ENCODE peak calls at places on chromosomes 4 and X, in six cellular contexts. I is body of pancreas; X is effector memory CD4-positive, alpha-beta T cell; E is RWPE2; G is heart right ventricle; A is esophagus muscularis mucosa. C is an unnamed sample.

GRCh38 chrX:2974946-2975345 is 31.4 kb upstream of the ARSH start:
- DNase-seq in I (no peak), X (no peak), E (no peak), G (no peak), A (no peak), C (no peak)

GRCh38 chr4:3667258-3667657 is 98.9 kb upstream of the ADRA2C start:
- DNase-seq in I (no peak), X (no peak), E (no peak), G (no peak), A (no peak), C (no peak)

GRCh38 chrX:71256051-71256450 is 2.1 kb upstream of the ZMYM3 start:
- DNase-seq in I (no peak), X (no peak), E (no peak), G (no peak), A (no peak), C (no peak)

GRCh38 chrX:2635366-2635765 is 55.7 kb upstream of the CD99 start:
- DNase-seq in I (no peak), X (no peak), E (no peak), G (no peak), A (no peak), C (no peak)

GRCh38 chrX:20260885-20261284 is 5.8 kb downstream of the RPS6KA3 start:
- DNase-seq in I (no peak), X (no peak), E (no peak), G (no peak), A (no peak), C (no peak)

GRCh38 chr4:109998867-109999303 is 86.2 kb downstream of the EGF start:
- DNase-seq in I (no peak), X (peak; percentile 9), E (no peak), G (peak; percentile 20), A (no peak), C (peak; percentile 77)

GRCh38 chrX:24202465-24203031 is 53.0 kb downstream of the ZFX start:
- DNase-seq in I (no peak), X (no peak), E (no peak), G (no peak), A (no peak), C (no peak)

GRCh38 chr4:26573389-26573794 is 10.5 kb upstream of the TBC1D19 start:
- DNase-seq in I (no peak), X (no peak), E (no peak), G (no peak), A (no peak), C (no peak)

GRCh38 chr4:109787807-109788206 is 14.0 kb downstream of the CFI start:
- DNase-seq in I (no peak), X (no peak), E (no peak), G (no peak), A (no peak), C (no peak)

GRCh38 chr4:126071346-126072333 is 756.9 kb downstream of the FAT4 start:
- DNase-seq in I (peak; percentile 60), X (no peak), E (no peak), G (no peak), A (no peak), C (no peak)

GRCh38 chr4:42655921-42656735 is 777 bp downstream of the ATP8A1 start:
- DNase-seq in I (peak; percentile 39), X (peak; percentile 3), E (no peak), G (peak; percentile 39), A (no peak), C (peak; percentile 56)

GRCh38 chrX:9149831-9150230 is 115.9 kb upstream of the FAM9B start:
- DNase-seq in I (no peak), X (no peak), E (no peak), G (no peak), A (no peak), C (no peak)

GRCh38 chrX:41167888-41168287 is 82.6 kb downstream of the USP9X start:
- DNase-seq in I (no peak), X (no peak), E (no peak), G (no peak), A (no peak), C (no peak)

DNA sequence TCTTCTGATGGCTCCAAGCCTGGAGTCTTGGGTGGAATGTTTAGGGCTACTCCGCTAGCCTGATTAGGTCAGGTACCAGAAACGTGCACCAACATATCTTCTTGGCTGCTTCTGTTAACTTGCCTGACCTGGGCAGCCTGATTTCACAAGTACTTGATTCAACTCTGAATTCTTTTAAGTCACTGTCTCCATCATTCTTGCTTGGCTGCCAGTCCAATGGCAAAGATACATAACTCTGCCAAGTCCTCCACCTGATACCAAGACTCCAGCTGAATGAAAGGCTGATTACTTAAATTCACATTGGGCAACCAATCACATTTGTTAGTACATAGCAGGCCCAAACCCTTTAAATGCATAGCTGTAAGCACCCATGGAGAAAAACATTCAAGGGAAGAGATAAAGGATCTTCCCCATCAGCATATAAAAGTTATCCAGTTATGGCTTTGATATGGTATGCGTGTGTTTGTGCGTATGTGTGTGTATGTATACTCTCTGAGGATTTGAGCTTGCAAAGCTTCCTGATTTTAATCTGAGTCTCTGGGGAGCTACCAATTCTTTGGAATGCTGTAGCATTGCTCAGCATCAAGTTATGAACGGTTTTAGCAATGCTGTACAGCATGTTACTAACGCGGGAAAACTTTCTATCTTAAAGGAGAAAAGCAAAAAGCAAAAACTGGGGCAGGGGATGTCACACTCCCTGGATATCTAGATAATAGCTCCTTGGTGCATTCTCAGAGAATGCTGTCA is 917.2 kb downstream of the DMD start:
- DNase-seq in I (no peak), X (no peak), E (no peak), G (peak; percentile 3), A (no peak), C (no peak)
- H3K4me1 ChIP-seq in I (no peaks in the 10 kb centered on the region), X (no peaks in the 10 kb centered on the region), E (no peaks in the 10 kb centered on the region), G (no peaks in the 10 kb centered on the region), A (no peaks in the 10 kb centered on the region), C (no peaks in the 10 kb centered on the region)

DNA sequence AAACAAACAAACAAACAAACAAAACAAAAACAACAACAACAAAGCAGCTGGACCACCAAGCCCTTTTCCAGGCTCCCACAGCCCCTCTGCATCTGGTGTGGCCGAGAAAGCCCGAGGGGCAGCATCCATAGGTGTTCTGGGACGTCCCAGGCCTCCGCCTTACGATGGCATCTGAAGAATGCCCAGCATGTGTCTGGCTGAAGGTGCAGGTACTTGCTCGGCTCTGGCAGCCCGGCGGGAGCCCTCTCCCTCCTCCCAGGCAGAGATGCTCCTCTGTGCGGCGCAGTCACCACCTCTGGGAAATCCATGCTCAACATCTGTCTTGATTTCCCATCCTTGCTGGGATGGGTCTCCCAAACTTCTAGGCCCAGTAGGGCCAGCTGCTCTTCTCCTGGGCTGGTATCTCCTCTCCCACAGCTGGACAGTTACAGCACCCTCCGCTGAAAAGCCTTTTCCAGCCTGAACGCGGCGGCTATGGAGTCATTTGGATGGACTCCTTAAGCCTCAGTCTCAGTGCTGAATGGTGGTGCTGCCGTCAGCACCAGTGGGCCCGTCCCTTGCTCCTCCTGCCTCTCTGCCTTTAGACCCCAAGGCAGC is 4.3 kb downstream of the PSAPL1 start:
- DNase-seq in I (peak; percentile 12), X (no peak), E (peak; percentile 83), G (no peak), A (no peak), C (peak; percentile 49)
- H3K4me1 ChIP-seq in I (no peaks in the 10 kb centered on the region), X (no peaks in the 10 kb centered on the region), E (peaks cover 32% of the 10 kb centered on the region), G (no peaks in the 10 kb centered on the region), A (peaks cover 41% of the 10 kb centered on the region), C (peaks cover 34% of the 10 kb centered on the region)

GRCh38 chrX:40083979-40084359 is 13.8 kb downstream of the BCOR start:
- DNase-seq in I (no peak), X (no peak), E (no peak), G (no peak), A (no peak), C (no peak)

GRCh38 chrX:40082447-40083119 is 15.2 kb downstream of the BCOR start:
- DNase-seq in I (no peak), X (no peak), E (no peak), G (no peak), A (no peak), C (no peak)

GRCh38 chrX:40081679-40082068 is 16.1 kb downstream of the BCOR start:
- DNase-seq in I (peak; percentile 39), X (no peak), E (no peak), G (no peak), A (no peak), C (no peak)

GRCh38 chrX:40084471-40084870 is 13.3 kb downstream of the BCOR start:
- DNase-seq in I (no peak), X (no peak), E (no peak), G (no peak), A (no peak), C (no peak)

DNA sequence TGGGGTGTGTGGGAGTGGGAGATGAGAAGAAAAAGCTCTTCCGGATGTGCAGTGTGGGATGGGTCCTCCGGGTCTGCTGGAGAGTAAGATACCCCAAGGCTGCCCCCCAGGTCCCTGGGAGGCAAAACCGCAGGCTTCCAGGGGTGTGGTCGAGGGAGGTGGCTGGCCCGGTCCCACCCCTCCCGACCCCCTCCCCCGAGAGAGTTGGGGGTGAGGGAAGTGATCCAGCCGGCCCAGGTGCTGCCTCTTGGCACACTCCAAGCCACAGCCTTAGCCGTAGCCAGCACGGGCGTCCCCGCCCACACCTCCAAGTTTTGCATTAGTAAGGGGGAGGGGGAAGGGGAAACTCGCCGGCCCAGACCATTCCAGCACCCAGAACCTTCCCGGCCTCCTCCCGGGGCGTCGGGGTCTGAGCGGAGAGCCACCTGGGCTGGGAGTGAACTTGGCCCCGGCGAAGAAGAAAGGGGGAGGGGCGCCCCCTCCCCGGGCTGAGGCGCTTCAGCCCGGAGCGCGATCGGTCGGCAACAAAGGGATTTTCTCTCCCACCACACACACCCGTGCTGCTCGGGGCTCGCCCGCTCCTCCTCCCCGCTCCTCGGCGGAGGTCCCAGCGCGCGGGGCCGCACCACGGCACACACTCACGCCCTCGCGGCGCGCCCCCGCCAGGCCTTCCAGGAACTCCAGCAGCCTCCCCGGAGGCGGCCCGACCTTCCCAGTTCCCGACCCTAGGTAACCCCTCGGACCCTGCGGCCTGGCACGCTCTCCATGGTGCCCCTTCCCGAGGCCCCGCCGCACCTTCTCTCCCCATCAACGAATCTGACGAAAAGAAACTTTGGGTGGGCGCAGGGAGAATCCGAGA is 14.4 kb downstream of the BCOR start:
- DNase-seq in I (peak; percentile 82), X (no peak), E (no peak), G (no peak), A (no peak), C (peak; percentile 62)
- H3K4me1 ChIP-seq in I (peaks cover 73% of the 10 kb centered on the region), X (peaks cover 9% of the 10 kb centered on the region), E (peaks cover 15% of the 10 kb centered on the region), G (peaks cover 47% of the 10 kb centered on the region), A (peaks cover 75% of the 10 kb centered on the region), C (peaks cover 84% of the 10 kb centered on the region)

GRCh38 chrX:97266406-97267121 is 382.9 kb downstream of the RPA4 start:
- DNase-seq in I (no peak), X (no peak), E (no peak), G (no peak), A (no peak), C (no peak)

DNA sequence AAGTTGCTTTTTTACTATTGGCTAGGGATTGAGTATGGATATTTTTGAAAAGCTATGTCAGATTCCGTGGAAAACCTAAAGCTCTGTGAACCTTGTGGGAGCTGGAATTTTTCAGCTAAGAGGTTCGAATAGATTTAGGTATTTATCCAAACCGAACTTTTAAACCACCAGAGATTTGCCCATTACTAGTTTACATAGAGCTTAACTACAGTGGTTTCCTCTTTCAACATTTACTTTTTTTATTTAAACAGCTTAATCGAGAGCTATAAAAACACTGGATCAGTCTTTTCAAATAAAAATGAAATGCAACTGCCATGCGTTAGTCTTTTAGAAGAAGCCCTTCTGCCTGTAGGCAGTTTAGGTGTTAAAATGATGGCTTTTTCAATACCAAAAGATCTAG is 377.0 kb downstream of the RPA4 start:
- DNase-seq in I (no peak), X (no peak), E (no peak), G (no peak), A (no peak), C (no peak)
- H3K4me1 ChIP-seq in I (no peaks in the 10 kb centered on the region), X (no peaks in the 10 kb centered on the region), E (no peaks in the 10 kb centered on the region), G (no peaks in the 10 kb centered on the region), A (no peaks in the 10 kb centered on the region), C (no peaks in the 10 kb centered on the region)